ENCODE peak calls at places on chromosomes 7 and 10, in five cellular contexts. W is ovary; K is CD4-positive, alpha-beta T cell; L is transverse colon; D is lower lobe of right lung. I is an unnamed sample. For H3K9me3, the result is how much of the 10 kb centered on the place peaks cover.

GRCh38 chr10:11339013-11339412 is 272.4 kb downstream of the USP6NL start:
- DNase-seq in W (no peak), K (no peak), L (no peak), D (no peak), I (no peak)

GRCh38 chr10:13984647-13985155 is 346.0 kb downstream of the FRMD4A start:
- DNase-seq in W (no peak), K (no peak), L (no peak), D (no peak), I (peak)

GRCh38 chr10:79385392-79385795 is 38.1 kb downstream of the PPIF start:
- DNase-seq in W (peak), K (no peak), L (no peak), D (no peak), I (no peak)

GRCh38 chr10:49053053-49053997 is 62.0 kb downstream of the VSTM4 start:
- DNase-seq in W (peak), K (no peak), L (no peak), D (peak), I (no peak)

GRCh38 chr7:155609185-155609584 is 35.3 kb upstream of the RBM33 start:
- DNase-seq in W (no peak), K (no peak), L (no peak), D (no peak), I (no peak)

GRCh38 chr7:93843260-93843659 is 47.3 kb downstream of the TFPI2 start:
- DNase-seq in W (no peak), K (no peak), L (no peak), D (no peak), I (no peak)

GRCh38 chr10:26939957-26940354 is 79.2 kb upstream of the ABI1 start:
- DNase-seq in W (no peak), K (no peak), L (no peak), D (no peak), I (no peak)

GRCh38 chr7:149690688-149691446 is 82.5 kb downstream of the ZNF467 start:
- DNase-seq in W (no peak), K (no peak), L (no peak), D (no peak), I (peak)

GRCh38 chr7:53245721-53246120 is 210.3 kb downstream of the POM121L12 start:
- DNase-seq in W (no peak), K (no peak), L (no peak), D (no peak), I (no peak)

GRCh38 chr10:66931949-66932343 is 6.1 kb downstream of the LRRTM3 start:
- DNase-seq in W (no peak), K (no peak), L (no peak), D (no peak), I (no peak)

GRCh38 chr10:83310688-83311087 is 828.6 kb upstream of the GHITM start:
- DNase-seq in W (no peak), K (no peak), L (no peak), D (no peak), I (no peak)

GRCh38 chr10:83312570-83312969 is 826.7 kb upstream of the GHITM start:
- DNase-seq in W (no peak), K (no peak), L (no peak), D (no peak), I (no peak)
- H3K9me3 ChIP-seq in W (under half), K (under half), L (under half), D (under half), I (under half)

GRCh38 chr7:24821045-24821853 is 64.0 kb upstream of the GSDME start:
- DNase-seq in W (no peak), K (peak), L (peak), D (peak), I (peak)
- TF ChIP-seq CTCF in W (no peak), K (no peak), L (peak), D (no peak), I (peak)

DNA sequence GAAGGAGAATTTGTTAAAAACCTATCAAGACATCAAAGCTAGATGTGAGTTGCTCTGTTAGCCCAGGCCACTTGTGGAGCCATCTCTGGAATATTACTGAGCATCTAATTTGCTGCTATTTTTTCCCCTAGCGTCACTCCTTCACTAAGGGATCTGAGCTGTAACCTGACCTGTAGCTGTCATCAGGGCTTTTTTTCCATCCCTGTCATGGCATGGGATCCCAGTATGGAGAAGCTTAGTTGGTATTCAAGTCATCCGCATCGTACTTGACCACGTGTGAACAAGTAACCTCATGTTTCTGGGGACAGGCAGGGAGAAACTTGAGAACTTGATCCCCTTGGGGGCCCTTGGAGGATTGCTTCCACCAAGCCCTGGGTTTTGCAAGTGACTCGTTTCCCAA is 474.4 kb upstream of the GALNT17 start:
- DNase-seq in W (no peak), K (no peak), L (no peak), D (no peak), I (no peak)
- H3K27ac ChIP-seq in W (no peak), K (no peak), L (no peak), D (no peak), I (no peak)

GRCh38 chr7:158345731-158346130 is 241.9 kb downstream of the PTPRN2 start:
- DNase-seq in W (no peak), K (no peak), L (no peak), D (no peak), I (no peak)
- H3K9me3 ChIP-seq in W (under half), K (under half), L (under half), D (under half), I (under half)

GRCh38 chr10:113965683-113966082 is 78.0 kb upstream of the ADRB1 start:
- DNase-seq in W (no peak), K (no peak), L (no peak), D (no peak), I (no peak)
- TF ChIP-seq CTCF in W (no peak), K (no peak), L (no peak), D (no peak), I (no peak)

DNA sequence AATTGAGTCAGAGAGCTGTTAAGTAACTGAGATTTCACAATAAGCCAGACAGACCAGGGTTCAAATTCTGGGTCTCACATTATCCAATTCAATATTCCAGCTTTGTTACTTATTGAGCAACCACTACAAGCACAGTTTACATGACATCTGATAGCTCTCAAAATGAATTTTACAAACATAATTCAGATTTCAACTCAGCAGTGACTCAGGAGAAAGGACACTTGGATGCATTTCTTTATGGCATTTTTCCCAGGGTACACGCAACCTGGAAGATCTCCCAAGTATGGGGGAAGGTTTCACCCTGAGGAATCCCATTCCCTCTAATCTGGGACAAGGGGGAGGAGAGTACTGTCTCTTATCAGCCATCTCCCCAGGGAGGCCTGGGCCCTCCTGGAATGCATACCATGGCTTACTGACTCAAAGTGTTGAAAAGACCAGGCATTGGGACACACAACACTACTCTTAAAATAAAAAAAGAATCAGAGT is 102.4 kb downstream of the CFTR start:
- DNase-seq in W (no peak), K (no peak), L (no peak), D (no peak), I (peak)
- H3K27ac ChIP-seq in W (no peak), K (no peak), L (no peak), D (no peak), I (peak)

DNA sequence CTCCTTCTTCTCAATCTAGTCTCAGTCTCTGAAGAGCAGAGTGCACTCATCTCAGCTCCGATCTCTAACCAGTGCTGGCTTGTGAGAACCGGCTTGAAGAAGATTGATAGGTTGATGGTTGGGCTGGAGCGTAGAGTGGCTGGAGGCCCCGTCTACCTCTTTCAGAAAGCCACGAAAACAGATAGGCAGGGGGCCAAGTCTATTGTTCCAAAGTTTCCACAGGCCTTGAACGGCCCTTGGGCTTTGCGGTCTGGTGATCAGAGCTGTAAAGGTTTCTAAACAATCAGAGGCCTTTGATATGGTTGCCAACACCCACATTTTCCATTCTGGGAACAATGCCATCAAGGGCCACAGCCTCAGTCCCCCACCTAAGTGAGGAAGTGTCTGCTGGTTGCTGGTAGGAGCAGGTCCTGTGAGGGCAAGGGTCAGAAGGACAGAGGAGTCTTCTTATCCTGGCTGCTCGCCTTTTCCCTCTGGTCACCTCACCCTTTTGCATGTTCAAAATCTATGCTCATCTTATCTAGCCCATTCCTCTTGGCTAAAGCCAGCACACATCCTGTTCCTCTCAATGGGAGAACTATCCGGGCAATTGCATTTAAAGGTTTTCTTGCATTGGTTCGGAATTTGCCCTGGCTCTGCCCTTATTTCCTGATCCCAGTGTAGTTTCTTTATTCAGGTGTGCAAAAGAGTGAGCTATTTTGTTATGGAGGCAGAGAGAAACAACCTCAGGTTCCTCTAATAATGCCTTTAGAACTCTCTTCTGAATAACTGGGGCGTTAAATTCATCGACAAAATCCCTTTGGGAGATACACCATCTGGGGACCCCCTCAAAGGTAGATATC is 70.3 kb upstream of the KMT2E start:
- DNase-seq in W (peak), K (peak), L (peak), D (peak), I (peak)
- H3K9me3 ChIP-seq in W (under half), K (under half), L (under half), D (under half), I (under half)

DNA sequence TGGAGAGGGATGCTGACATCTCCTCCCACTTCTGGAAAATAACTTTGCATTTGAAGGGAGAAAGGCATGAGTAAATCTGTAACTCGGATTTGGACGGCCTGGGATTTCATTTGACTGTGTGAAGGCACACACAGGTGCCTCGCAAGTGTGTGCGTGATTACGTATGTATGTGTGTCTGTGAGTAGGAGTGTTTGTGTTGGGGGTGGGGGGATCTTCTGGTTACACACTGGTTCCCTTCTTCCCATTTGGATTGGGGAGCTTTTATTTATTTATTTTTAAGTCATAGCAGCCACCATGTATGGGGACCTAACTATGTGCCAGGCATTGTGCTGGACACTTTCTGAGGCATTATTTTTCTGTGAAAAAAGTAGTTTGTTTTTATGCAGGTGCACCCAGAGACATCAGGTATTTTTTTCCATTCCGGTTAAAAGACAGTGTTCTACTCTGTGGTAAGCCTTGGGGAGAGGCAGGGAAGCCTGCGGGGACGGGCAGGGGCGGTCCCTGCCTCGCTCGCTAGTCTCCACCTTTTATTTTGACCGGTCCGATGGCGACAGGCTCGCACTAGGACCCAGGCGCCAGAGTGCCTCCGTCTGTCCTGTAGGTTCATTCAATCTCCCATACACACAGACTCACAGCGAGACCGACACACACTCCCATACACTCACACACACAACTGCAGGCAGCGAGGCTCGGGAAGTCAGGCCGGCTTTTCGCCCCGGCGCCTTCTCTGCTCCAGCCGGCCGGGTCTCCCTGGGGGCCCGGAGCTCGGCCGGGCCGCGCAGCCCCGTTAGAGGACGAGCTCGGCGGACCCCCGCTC is at the start of gene MXI1:
- DNase-seq in W (peak), K (peak), L (peak), D (peak), I (peak)
- TF ChIP-seq CTCF in W (no peak), K (no peak), L (no peak), D (no peak), I (no peak)